ENCODE peak calls at places on chromosome 21, in six cellular contexts. P, V, O, C, J and Q are unnamed samples.

GRCh38 chr21:46194374-46195334 is 10.4 kb upstream of the SPATC1L start:
- DNase-seq in P (peak), V (no peak), O (no peak), C (no peak), J (no peak), Q (no peak)

GRCh38 chr21:34857874-34858273 is 189.1 kb downstream of the CLIC6 start:
- DNase-seq in P (no peak), V (no peak), O (no peak), C (no peak), J (no peak), Q (no peak)

GRCh38 chr21:29671728-29672127 is 268.1 kb downstream of the GRIK1 start:
- DNase-seq in P (no peak), V (no peak), O (no peak), C (no peak), J (no peak), Q (no peak)

GRCh38 chr21:42423197-42423675 is 19.5 kb downstream of the UBASH3A start:
- DNase-seq in P (no peak), V (no peak), O (no peak), C (peak), J (no peak), Q (peak)

GRCh38 chr21:35637431-35637830 is 422.9 kb downstream of the SETD4 start:
- DNase-seq in P (no peak), V (no peak), O (no peak), C (no peak), J (no peak), Q (no peak)

GRCh38 chr21:35720065-35720810 is 340.1 kb downstream of the SETD4 start:
- DNase-seq in P (no peak), V (no peak), O (no peak), C (no peak), J (no peak), Q (no peak)

GRCh38 chr21:19290328-19290727 is 886.7 kb upstream of the TMPRSS15 start:
- DNase-seq in P (no peak), V (no peak), O (no peak), C (no peak), J (no peak), Q (no peak)

GRCh38 chr21:38619865-38620513 is 121.7 kb upstream of the ERG start:
- DNase-seq in P (no peak), V (no peak), O (no peak), C (no peak), J (no peak), Q (no peak)

GRCh38 chr21:42476493-42477342 is 19.3 kb downstream of the RSPH1 start:
- DNase-seq in P (no peak), V (no peak), O (no peak), C (no peak), J (no peak), Q (no peak)

GRCh38 chr21:45282283-45283018 is 5.2 kb downstream of the POFUT2 start:
- DNase-seq in P (no peak), V (no peak), O (no peak), C (no peak), J (no peak), Q (no peak)

GRCh38 chr21:29430581-29430980 is 131.9 kb downstream of the BACH1 start:
- DNase-seq in P (no peak), V (no peak), O (no peak), C (no peak), J (no peak), Q (no peak)

GRCh38 chr21:24045775-24046215 is 1561.5 kb downstream of the MRPL39 start:
- DNase-seq in P (peak), V (no peak), O (no peak), C (no peak), J (no peak), Q (peak)

GRCh38 chr21:35136586-35137254 is 87.6 kb upstream of the RUNX1 start:
- DNase-seq in P (no peak), V (no peak), O (peak), C (no peak), J (peak), Q (no peak)

GRCh38 chr21:45142916-45143315 is 68.5 kb downstream of the ADARB1 start:
- DNase-seq in P (no peak), V (no peak), O (no peak), C (no peak), J (no peak), Q (no peak)

GRCh38 chr21:29238052-29238966 is 60.4 kb upstream of the BACH1 start:
- DNase-seq in P (no peak), V (no peak), O (no peak), C (no peak), J (no peak), Q (no peak)

DNA sequence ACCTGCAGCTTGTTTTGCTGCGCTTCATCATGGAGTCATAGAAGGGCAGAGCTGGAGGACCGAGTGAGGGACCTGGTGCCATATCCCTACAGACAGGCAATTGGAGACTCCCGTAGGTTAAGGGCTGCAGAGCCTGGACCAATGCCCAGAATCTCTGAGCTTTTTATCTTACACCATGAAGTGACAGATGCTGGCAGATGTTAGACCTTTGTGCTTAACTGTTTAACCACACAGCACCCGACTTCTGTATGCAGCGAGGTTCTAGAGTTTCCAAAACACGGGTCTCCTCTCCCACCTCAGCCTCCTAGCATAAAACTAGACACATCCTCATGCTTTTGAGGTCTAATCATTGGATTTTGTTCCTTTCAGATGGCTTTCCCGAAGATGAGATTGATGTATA is 47.5 kb downstream of the B3GALT5 start:
- DNase-seq in P (peak), V (no peak), O (no peak), C (no peak), J (no peak), Q (no peak)
- H3K4me3 ChIP-seq in P (no peak), V (no peak), O (no peak), C (no peak), J (no peak), Q (no peak)

GRCh38 chr21:25986928-25987327 is 183.6 kb downstream of the APP start:
- DNase-seq in P (no peak), V (no peak), O (no peak), C (no peak), J (no peak), Q (no peak)
- H3K27ac ChIP-seq in P (no peak), V (no peak), O (no peak), C (no peak), J (no peak), Q (no peak)

DNA sequence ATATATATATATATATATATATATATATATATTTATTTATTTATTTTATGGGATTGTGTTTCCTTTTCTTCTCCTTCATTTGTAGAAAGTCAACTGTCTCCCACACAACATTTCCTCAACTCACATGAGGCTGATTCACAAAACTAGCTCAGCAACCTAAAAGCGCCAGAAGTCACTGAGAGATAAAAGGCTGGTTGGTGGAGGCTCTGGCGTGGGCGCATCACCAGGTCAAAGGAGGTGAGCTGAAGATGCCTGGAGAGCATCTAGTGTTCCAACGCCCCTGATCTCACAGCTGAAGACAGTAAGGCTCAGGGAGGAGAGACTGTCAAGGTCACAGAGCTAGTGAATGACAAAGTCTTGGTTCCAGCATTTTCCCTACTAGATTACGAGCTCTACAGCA is 78.0 kb downstream of the HLCS start:
- DNase-seq in P (no peak), V (no peak), O (no peak), C (no peak), J (no peak), Q (no peak)
- TF ChIP-seq GABPA in P (no peak), V (no peak), O (no peak), C (no peak), J (no peak), Q (no peak)

GRCh38 chr21:31156662-31157061 is 118.4 kb upstream of the KRTAP19-8 start:
- DNase-seq in P (no peak), V (no peak), O (no peak), C (no peak), J (no peak), Q (no peak)

GRCh38 chr21:31157756-31158155 is 119.5 kb upstream of the KRTAP19-8 start:
- DNase-seq in P (no peak), V (no peak), O (no peak), C (no peak), J (no peak), Q (no peak)

GRCh38 chr21:31158789-31159581 is 120.7 kb upstream of the KRTAP19-8 start:
- DNase-seq in P (no peak), V (no peak), O (no peak), C (no peak), J (no peak), Q (peak)

GRCh38 chr21:31159808-31160207 is 121.5 kb upstream of the KRTAP19-8 start:
- DNase-seq in P (no peak), V (no peak), O (no peak), C (no peak), J (no peak), Q (no peak)

GRCh38 chr21:31156169-31156568 is 117.9 kb upstream of the KRTAP19-8 start:
- DNase-seq in P (no peak), V (no peak), O (no peak), C (no peak), J (no peak), Q (no peak)
- H3K4me3 ChIP-seq in P (no peak), V (no peak), O (no peak), C (no peak), J (no peak), Q (no peak)

DNA sequence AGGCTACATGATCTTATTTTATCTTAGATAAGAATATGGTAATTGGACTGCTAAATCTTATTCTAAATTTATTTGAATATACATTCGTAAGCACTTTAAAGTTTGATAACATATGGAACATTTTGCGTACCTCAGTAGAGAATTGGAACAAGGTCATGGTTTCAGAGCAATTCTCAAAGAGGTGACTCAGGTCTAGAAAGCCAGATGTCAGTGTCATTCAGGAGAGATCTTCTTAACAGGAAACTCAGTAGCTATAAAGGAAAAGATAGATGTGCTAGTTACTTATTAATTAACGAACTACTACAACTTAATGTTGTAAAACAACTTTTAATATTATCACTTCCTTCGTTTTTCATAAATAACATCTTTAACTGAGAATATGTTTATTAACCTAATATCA is 142.5 kb downstream of the USP25 start:
- DNase-seq in P (no peak), V (no peak), O (no peak), C (no peak), J (no peak), Q (no peak)
- H3K27ac ChIP-seq in P (no peak), V (no peak), O (no peak), C (no peak), J (no peak), Q (no peak)

GRCh38 chr21:39634507-39634906 is 21.8 kb downstream of the B3GALT5 start:
- DNase-seq in P (no peak), V (no peak), O (no peak), C (no peak), J (no peak), Q (no peak)

GRCh38 chr21:39630827-39631226 is 18.1 kb downstream of the B3GALT5 start:
- DNase-seq in P (no peak), V (no peak), O (no peak), C (no peak), J (no peak), Q (no peak)

GRCh38 chr21:39631842-39632577 is 19.3 kb downstream of the B3GALT5 start:
- DNase-seq in P (no peak), V (no peak), O (no peak), C (no peak), J (no peak), Q (no peak)

GRCh38 chr21:39633043-39633442 is 20.3 kb downstream of the B3GALT5 start:
- DNase-seq in P (no peak), V (no peak), O (no peak), C (no peak), J (no peak), Q (no peak)

GRCh38 chr21:39633770-39634181 is 21.0 kb downstream of the B3GALT5 start:
- DNase-seq in P (no peak), V (no peak), O (no peak), C (no peak), J (no peak), Q (no peak)
- TF ChIP-seq GABPA in P (no peak), V (no peak), O (no peak), C (no peak), J (no peak), Q (no peak)

DNA sequence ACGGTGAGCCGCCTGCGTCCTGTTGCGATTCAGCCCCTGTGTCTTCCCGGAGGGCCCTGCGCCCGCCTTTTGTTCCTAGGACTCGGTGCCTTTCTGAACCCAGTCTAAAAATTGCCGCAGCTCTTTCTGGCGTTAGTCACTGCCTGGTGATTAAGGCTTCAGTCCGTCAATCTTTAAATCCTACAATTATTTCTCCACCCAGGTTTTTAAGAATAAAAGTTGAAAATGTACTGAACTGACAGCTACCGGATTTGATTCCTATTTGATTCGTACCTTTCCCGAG is 16.2 kb upstream of the PDXK start:
- DNase-seq in P (no peak), V (no peak), O (no peak), C (no peak), J (no peak), Q (no peak)
- H3K4me3 ChIP-seq in P (no peak), V (no peak), O (no peak), C (no peak), J (peak), Q (no peak)

GRCh38 chr21:33578959-33579542 is 9.4 kb downstream of the DONSON start:
- DNase-seq in P (no peak), V (no peak), O (no peak), C (no peak), J (no peak), Q (no peak)
- H3K27ac ChIP-seq in P (peak), V (no peak), O (peak), C (no peak), J (peak), Q (peak)